ENCODE peak calls at places on chromosomes 7 and 10, in seven cellular contexts. B is adipocyte; G is CD8-positive, alpha-beta T cell; U is cardiac muscle cell; E is endothelial cell of umbilical vein; P is psoas muscle; I is Caco-2. F is an unnamed sample.

GRCh38 chr10:26217396-26218105 is 977 bp downstream of the GAD2 start:
- DNase-seq in B (no peak), G (no peak), U (no peak), E (no peak), P (no peak), I (no peak), F (no peak)

GRCh38 chr10:101561068-101561915 is 26.8 kb downstream of the POLL start:
- DNase-seq in B (no peak), G (no peak), U (no peak), E (no peak), P (peak; percentile 29), I (no peak), F (no peak)

GRCh38 chr7:14936530-14936929 is 34.0 kb upstream of the DGKB start:
- DNase-seq in B (no peak), G (no peak), U (no peak), E (peak; percentile 18), P (peak; percentile 22), I (peak; percentile 39), F (no peak)

GRCh38 chr7:92671502-92672169 is 81.4 kb upstream of the FAM133B start:
- DNase-seq in B (no peak), G (no peak), U (no peak), E (no peak), P (no peak), I (no peak), F (no peak)

GRCh38 chr10:121865554-121865953 is 62.3 kb downstream of the ATE1 start:
- DNase-seq in B (no peak), G (no peak), U (no peak), E (no peak), P (no peak), I (no peak), F (no peak)

GRCh38 chr7:114026486-114027089 is 107.8 kb upstream of the PPP1R3A start:
- DNase-seq in B (peak; percentile 91), G (no peak), U (peak; percentile 86), E (peak; percentile 64), P (no peak), I (peak; percentile 67), F (peak; percentile 64)

GRCh38 chr10:4708123-4708759 is 117.8 kb upstream of the AKR1E2 start:
- DNase-seq in B (no peak), G (no peak), U (no peak), E (no peak), P (no peak), I (peak; percentile 55), F (no peak)

GRCh38 chr7:158235862-158236261 is 351.8 kb downstream of the PTPRN2 start:
- DNase-seq in B (no peak), G (no peak), U (no peak), E (no peak), P (no peak), I (no peak), F (no peak)

GRCh38 chr10:28431139-28431538 is 101.8 kb upstream of the WAC start:
- DNase-seq in B (no peak), G (no peak), U (peak; percentile 10), E (no peak), P (no peak), I (no peak), F (no peak)

GRCh38 chr10:117240105-117240729 is 697 bp upstream of the SLC18A2 start:
- DNase-seq in B (no peak), G (no peak), U (peak; percentile 40), E (no peak), P (no peak), I (no peak), F (no peak)

GRCh38 chr7:75054744-75055527 is 18.7 kb downstream of the RCC1L start:
- DNase-seq in B (peak; percentile 77), G (no peak), U (no peak), E (peak; percentile 51), P (peak; percentile 84), I (no peak), F (no peak)

GRCh38 chr10:82889703-82890102 is 1014.7 kb downstream of the NRG3 start:
- DNase-seq in B (no peak), G (no peak), U (no peak), E (no peak), P (no peak), I (no peak), F (no peak)

GRCh38 chr7:44144968-44145418 is 3.9 kb upstream of the MYL7 start:
- DNase-seq in B (no peak), G (no peak), U (no peak), E (no peak), P (no peak), I (no peak), F (no peak)

GRCh38 chr10:49176310-49177268 is 11.6 kb downstream of the TMEM273 start:
- DNase-seq in B (no peak), G (no peak), U (no peak), E (no peak), P (peak; percentile 63), I (no peak), F (no peak)

GRCh38 chr10:129790710-129791446 is 173.2 kb downstream of the EBF3 start:
- DNase-seq in B (no peak), G (no peak), U (no peak), E (no peak), P (no peak), I (no peak), F (no peak)

GRCh38 chr10:71246591-71247143 is 34.3 kb downstream of the UNC5B start:
- DNase-seq in B (peak; percentile 11), G (no peak), U (no peak), E (no peak), P (no peak), I (peak; percentile 92), F (no peak)

GRCh38 chr7:4631664-4632171 is 50.4 kb upstream of the FOXK1 start:
- DNase-seq in B (peak; percentile 98), G (no peak), U (peak; percentile 61), E (peak; percentile 76), P (peak; percentile 90), I (peak; percentile 88), F (no peak)

GRCh38 chr7:155188357-155188756 is 109.3 kb upstream of the INSIG1 start:
- DNase-seq in B (no peak), G (no peak), U (no peak), E (no peak), P (no peak), I (no peak), F (no peak)

GRCh38 chr7:142112086-142112485 is 568 bp downstream of the MGAM2 start:
- DNase-seq in B (no peak), G (no peak), U (no peak), E (no peak), P (no peak), I (no peak), F (no peak)

GRCh38 chr7:127751062-127751722 is 99.2 kb downstream of the SND1 start:
- DNase-seq in B (peak; percentile 66), G (no peak), U (no peak), E (no peak), P (no peak), I (no peak), F (no peak)

GRCh38 chr7:24955313-24955712 is 24.7 kb downstream of the OSBPL3 start:
- DNase-seq in B (no peak), G (no peak), U (no peak), E (no peak), P (no peak), I (no peak), F (no peak)

GRCh38 chr10:114683162-114683561 is 25.1 kb upstream of the ABLIM1 start:
- DNase-seq in B (no peak), G (no peak), U (no peak), E (peak; percentile 67), P (no peak), I (no peak), F (no peak)

GRCh38 chr7:100396421-100396982 is 23.2 kb downstream of the PILRA start:
- DNase-seq in B (no peak), G (peak; percentile 29), U (no peak), E (no peak), P (no peak), I (no peak), F (peak; percentile 59)

GRCh38 chr10:7260912-7261700 is 149.7 kb downstream of the SFMBT2 start:
- DNase-seq in B (no peak), G (no peak), U (no peak), E (no peak), P (no peak), I (no peak), F (no peak)

GRCh38 chr7:5652829-5653228 is 128.6 kb downstream of the RNF216 start:
- DNase-seq in B (no peak), G (no peak), U (no peak), E (no peak), P (no peak), I (no peak), F (no peak)

GRCh38 chr10:287029-287428 is 151.8 kb downstream of the ZMYND11 start:
- DNase-seq in B (peak; percentile 34), G (no peak), U (no peak), E (no peak), P (no peak), I (no peak), F (no peak)

GRCh38 chr7:149245744-149246143 is 6.3 kb downstream of the ZNF212 start:
- DNase-seq in B (no peak), G (no peak), U (no peak), E (no peak), P (no peak), I (no peak), F (no peak)

GRCh38 chr7:149241695-149242094 is 2.2 kb downstream of the ZNF212 start:
- DNase-seq in B (no peak), G (no peak), U (no peak), E (no peak), P (no peak), I (no peak), F (no peak)

GRCh38 chr7:149240637-149241036 is 1.2 kb downstream of the ZNF212 start:
- DNase-seq in B (no peak), G (no peak), U (no peak), E (no peak), P (no peak), I (no peak), F (no peak)

GRCh38 chr7:149248777-149249176 is 9.3 kb downstream of the ZNF212 start:
- DNase-seq in B (no peak), G (no peak), U (no peak), E (no peak), P (no peak), I (no peak), F (no peak)

GRCh38 chr7:149245244-149245643 is 5.8 kb downstream of the ZNF212 start:
- DNase-seq in B (peak; percentile 16), G (no peak), U (no peak), E (no peak), P (no peak), I (no peak), F (no peak)
- H3K4me3 ChIP-seq in B (no peak overlapping the region), G (no peak overlapping the region), U (no peak overlapping the region), E (no peak overlapping the region), P (no peak overlapping the region), I (no peak overlapping the region), F (no peak overlapping the region)

GRCh38 chr10:103501186-103501585 is 7.7 kb downstream of the NEURL1 start:
- DNase-seq in B (no peak), G (no peak), U (no peak), E (no peak), P (no peak), I (no peak), F (no peak)
- H3K4me1 ChIP-seq in B (no peaks in the 10 kb centered on the region), G (peaks cover 8% of the 10 kb centered on the region), U (peaks cover 8% of the 10 kb centered on the region), E (peaks cover 10% of the 10 kb centered on the region), P (no peaks in the 10 kb centered on the region), I (no peaks in the 10 kb centered on the region), F (peaks cover 12% of the 10 kb centered on the region)

GRCh38 chr10:43370671-43371215 is 693 bp upstream of the FXYD4 start:
- DNase-seq in B (no peak), G (no peak), U (no peak), E (no peak), P (no peak), I (no peak), F (no peak)
- H3K4me3 ChIP-seq in B (no peak overlapping the region), G (no peak overlapping the region), U (no peak overlapping the region), E (no peak overlapping the region), P (no peak overlapping the region), I (no peak overlapping the region), F (no peak overlapping the region)

GRCh38 chr7:55163733-55164132 is 144.9 kb downstream of the EGFR start:
- DNase-seq in B (no peak), G (no peak), U (peak; percentile 14), E (no peak), P (no peak), I (no peak), F (no peak)
- H3K4me1 ChIP-seq in B (no peaks in the 10 kb centered on the region), G (no peaks in the 10 kb centered on the region), U (no peaks in the 10 kb centered on the region), E (peaks cover 3% of the 10 kb centered on the region), P (peaks cover 9% of the 10 kb centered on the region), I (no peaks in the 10 kb centered on the region), F (no peaks in the 10 kb centered on the region)

F was measured in CD4-positive, alpha-beta memory T cell.